ENCODE peak calls at places on chromosomes 7 and 10, in nine cellular contexts. S is right atrium auricular region; O is NCI-H1105; X is psoas muscle; V is transverse colon; W is NCI-H345; N is 8988T; T is naive thymus-derived CD8-positive, alpha-beta T cell; E is activated CD4-positive, alpha-beta T cell treated with anti-CD3 and anti-CD28 coated beads for 24 hours. C is an unnamed sample.

GRCh38 chr10:119431034-119431767 is 111.3 kb downstream of the RGS10 start:
- DNase-seq in S (no peak), O (no peak), X (no peak), V (no peak), W (no peak), N (no peak), T (no peak), E (no peak), C (no peak)

GRCh38 chr10:78299861-78300453 is 266.3 kb downstream of the RPS24 start:
- DNase-seq in S (no peak), O (no peak), X (peak; percentile 47), V (peak; percentile 28), W (no peak), N (no peak), T (no peak), E (no peak), C (no peak)

GRCh38 chr7:1895664-1896515 is 225.8 kb downstream of the ELFN1 start:
- DNase-seq in S (no peak), O (no peak), X (peak; percentile 50), V (no peak), W (no peak), N (no peak), T (no peak), E (no peak), C (no peak)

GRCh38 chr7:38013246-38013645 is 92.8 kb downstream of the EPDR1 start:
- DNase-seq in S (no peak), O (no peak), X (no peak), V (no peak), W (no peak), N (no peak), T (no peak), E (no peak), C (no peak)

GRCh38 chr10:43822509-43823236 is 174.0 kb upstream of the ZNF32 start:
- DNase-seq in S (no peak), O (no peak), X (no peak), V (no peak), W (no peak), N (no peak), T (no peak), E (no peak), C (no peak)

GRCh38 chr10:124799196-124799595 is 2.4 kb upstream of the ABRAXAS2 start:
- DNase-seq in S (no peak), O (no peak), X (no peak), V (no peak), W (no peak), N (no peak), T (no peak), E (no peak), C (no peak)

GRCh38 chr10:119973261-119973660 is 80.7 kb downstream of the SEC23IP start:
- DNase-seq in S (no peak), O (no peak), X (no peak), V (no peak), W (no peak), N (no peak), T (no peak), E (no peak), C (no peak)

GRCh38 chr10:29130190-29130673 is 158.6 kb upstream of the LYZL1 start:
- DNase-seq in S (no peak), O (no peak), X (no peak), V (no peak), W (peak; percentile 47), N (no peak), T (no peak), E (no peak), C (no peak)

GRCh38 chr10:16967000-16967865 is 150.0 kb upstream of the RSU1 start:
- DNase-seq in S (no peak), O (no peak), X (no peak), V (no peak), W (no peak), N (no peak), T (no peak), E (no peak), C (no peak)

GRCh38 chr7:158868754-158869410 is 12.5 kb downstream of the DYNC2I1 start:
- DNase-seq in S (no peak), O (no peak), X (no peak), V (no peak), W (no peak), N (no peak), T (no peak), E (no peak), C (no peak)

GRCh38 chr10:12448340-12448728 is 99.0 kb downstream of the CAMK1D start:
- DNase-seq in S (no peak), O (no peak), X (no peak), V (no peak), W (no peak), N (no peak), T (no peak), E (no peak), C (no peak)

GRCh38 chr7:30347226-30348082 is 63.1 kb downstream of the ZNRF2 start:
- DNase-seq in S (no peak), O (no peak), X (no peak), V (no peak), W (no peak), N (no peak), T (no peak), E (no peak), C (no peak)

GRCh38 chr7:128410092-128410665 is 397 bp upstream of the IMPDH1 start:
- DNase-seq in S (peak; percentile 68), O (peak; percentile 18), X (peak; percentile 61), V (peak; percentile 62), W (peak; percentile 72), N (no peak), T (peak; percentile 66), E (no peak), C (peak; percentile 10)

GRCh38 chr10:73836427-73836826 is 25.0 kb upstream of the NDST2 start:
- DNase-seq in S (no peak), O (no peak), X (no peak), V (no peak), W (no peak), N (no peak), T (no peak), E (no peak), C (no peak)

GRCh38 chr7:98137134-98137825 is 30.6 kb downstream of the LMTK2 start:
- DNase-seq in S (no peak), O (no peak), X (no peak), V (no peak), W (no peak), N (no peak), T (no peak), E (no peak), C (no peak)

GRCh38 chr10:22340362-22341189 is 4.7 kb upstream of the SPAG6 start:
- DNase-seq in S (peak; percentile 72), O (peak; percentile 74), X (peak; percentile 72), V (peak; percentile 65), W (peak; percentile 68), N (peak; percentile 70), T (peak; percentile 31), E (no peak), C (peak; percentile 62)